ENCODE peak calls at places on chromosomes 6 and 20, in six cellular contexts. E, F, Q, J, R and M are unnamed samples.

GRCh38 chr20:45052698-45053440 is 48.1 kb downstream of the KCNS1 start:
- DNase-seq in E (no peak), F (peak), Q (no peak), J (no peak), R (no peak), M (no peak)

GRCh38 chr20:48823960-48824497 is 3.8 kb downstream of the PREX1 start:
- DNase-seq in E (no peak), F (peak), Q (no peak), J (no peak), R (no peak), M (no peak)

GRCh38 chr6:71236926-71237425 is 51.6 kb upstream of the OGFRL1 start:
- DNase-seq in E (no peak), F (no peak), Q (no peak), J (no peak), R (no peak), M (no peak)

GRCh38 chr6:50720623-50721022 is 7.3 kb downstream of the TFAP2D start:
- DNase-seq in E (no peak), F (no peak), Q (no peak), J (peak), R (no peak), M (peak)

GRCh38 chr6:41283597-41283996 is 2.9 kb downstream of the TREM1 start:
- DNase-seq in E (no peak), F (no peak), Q (no peak), J (no peak), R (no peak), M (no peak)

GRCh38 chr6:30983439-30983838 is at the start of gene MUC21:
- DNase-seq in E (no peak), F (no peak), Q (no peak), J (no peak), R (no peak), M (no peak)

GRCh38 chr20:38680492-38681118 is 43.7 kb upstream of the SLC32A1 start:
- DNase-seq in E (no peak), F (no peak), Q (peak), J (peak), R (peak), M (peak)

GRCh38 chr20:37711987-37712961 is 18.4 kb downstream of the CTNNBL1 start:
- DNase-seq in E (no peak), F (no peak), Q (no peak), J (no peak), R (no peak), M (no peak)

GRCh38 chr20:22791877-22792525 is 207.6 kb upstream of the FOXA2 start:
- DNase-seq in E (no peak), F (no peak), Q (peak), J (no peak), R (no peak), M (no peak)

GRCh38 chr6:2988426-2989331 is 11.0 kb upstream of the NQO2 start:
- DNase-seq in E (peak), F (no peak), Q (peak), J (peak), R (peak), M (peak)

GRCh38 chr6:154460306-154461071 is 50.0 kb downstream of the CNKSR3 start:
- DNase-seq in E (no peak), F (no peak), Q (no peak), J (no peak), R (no peak), M (no peak)

GRCh38 chr6:38262041-38262440 is 377.7 kb downstream of the BTBD9 start:
- DNase-seq in E (no peak), F (no peak), Q (peak), J (no peak), R (no peak), M (peak)

GRCh38 chr6:25417206-25417605 is 138.0 kb downstream of the CARMIL1 start:
- DNase-seq in E (no peak), F (no peak), Q (no peak), J (no peak), R (no peak), M (no peak)

GRCh38 chr20:11843289-11843688 is 74.4 kb upstream of the BTBD3 start:
- DNase-seq in E (no peak), F (no peak), Q (no peak), J (no peak), R (no peak), M (no peak)

GRCh38 chr6:47603995-47604394 is 94.4 kb upstream of the ADGRF4 start:
- DNase-seq in E (no peak), F (no peak), Q (no peak), J (no peak), R (no peak), M (no peak)

DNA sequence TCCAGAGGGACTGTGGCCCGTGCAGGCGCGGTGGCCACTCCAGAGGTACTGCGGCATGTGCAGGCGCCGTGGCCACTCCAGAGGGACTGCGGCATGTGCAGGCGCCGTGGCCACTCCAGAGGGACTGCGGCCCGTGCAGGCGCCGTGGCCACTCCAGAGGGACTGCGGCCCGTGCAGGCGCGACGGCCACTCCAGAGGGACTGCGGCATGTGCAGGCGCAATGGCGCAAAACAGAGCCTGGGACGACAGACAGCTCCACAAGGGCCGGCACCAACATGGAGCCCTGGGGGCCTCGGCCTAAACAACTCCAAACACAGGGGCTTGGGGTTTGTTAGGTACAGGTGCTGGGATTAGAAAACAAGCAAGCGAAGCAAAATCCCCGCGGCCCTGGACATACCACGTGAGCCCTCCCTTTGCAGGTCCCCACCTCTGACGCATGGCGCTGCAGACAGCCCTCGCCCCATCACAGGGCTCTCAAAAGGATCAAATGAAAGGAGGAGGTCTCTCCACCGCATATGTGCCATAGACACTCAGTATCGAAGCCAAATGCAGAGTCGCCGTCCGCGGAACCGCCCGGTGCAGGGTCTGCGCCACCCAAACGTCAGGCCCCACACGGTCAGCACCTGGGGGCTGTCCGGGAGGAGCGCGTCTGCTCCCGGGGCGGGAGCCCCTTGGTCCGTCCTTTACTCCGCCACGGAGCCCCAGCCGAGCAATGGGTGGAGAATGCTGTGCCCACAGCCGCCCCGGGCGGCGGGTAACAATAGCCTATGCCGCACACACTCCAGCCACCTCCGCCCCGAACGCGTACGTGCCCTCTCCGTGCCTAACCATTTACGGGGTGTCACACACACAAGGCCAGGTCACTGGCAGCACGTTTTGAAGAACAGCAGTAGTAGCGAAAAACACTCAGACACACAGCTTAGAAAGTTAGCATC is 85.7 kb downstream of the TAF4 start:
- DNase-seq in E (no peak), F (no peak), Q (no peak), J (no peak), R (no peak), M (no peak)
- TF ChIP-seq CTCF in E (no peak), F (no peak), Q (no peak), J (no peak), R (no peak), M (no peak)

GRCh38 chr6:129938242-129939020 is 77.3 kb upstream of the TMEM244 start:
- DNase-seq in E (no peak), F (no peak), Q (no peak), J (no peak), R (no peak), M (peak)
- TF ChIP-seq REST in E (no peak), F (no peak), Q (no peak), J (no peak), R (no peak), M (no peak)

DNA sequence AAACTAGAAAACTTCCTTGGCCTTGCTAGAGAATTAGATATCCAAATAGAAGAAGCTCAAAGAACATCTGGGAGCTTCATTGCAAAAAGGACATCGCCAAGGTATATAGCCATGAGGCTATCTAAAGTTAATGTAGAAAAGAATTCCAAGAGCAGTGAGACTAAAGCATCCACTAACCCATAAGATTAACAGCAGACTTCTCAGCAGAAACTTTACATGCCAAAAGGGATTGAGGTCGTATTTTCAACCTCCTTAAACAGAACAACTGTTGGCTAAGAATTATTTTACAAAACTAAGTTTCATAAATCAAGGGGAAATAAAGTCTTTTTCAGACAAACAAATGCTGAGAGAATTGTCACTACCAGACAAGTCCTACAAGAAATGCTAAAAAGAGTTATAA is 149.1 kb upstream of the COL21A1 start:
- DNase-seq in E (no peak), F (no peak), Q (no peak), J (no peak), R (no peak), M (no peak)
- TF ChIP-seq CTCF in E (no peak), F (no peak), Q (no peak), J (no peak), R (no peak), M (no peak)

GRCh38 chr6:42420741-42421140 is 31.0 kb downstream of the TRERF1 start:
- DNase-seq in E (no peak), F (no peak), Q (no peak), J (no peak), R (no peak), M (no peak)

GRCh38 chr6:42418739-42419138 is 33.0 kb downstream of the TRERF1 start:
- DNase-seq in E (no peak), F (no peak), Q (no peak), J (no peak), R (no peak), M (no peak)

GRCh38 chr6:42423244-42423643 is 28.5 kb downstream of the TRERF1 start:
- DNase-seq in E (no peak), F (peak), Q (no peak), J (no peak), R (no peak), M (no peak)

GRCh38 chr6:42419490-42420280 is 32.0 kb downstream of the TRERF1 start:
- DNase-seq in E (no peak), F (no peak), Q (no peak), J (no peak), R (no peak), M (peak)

DNA sequence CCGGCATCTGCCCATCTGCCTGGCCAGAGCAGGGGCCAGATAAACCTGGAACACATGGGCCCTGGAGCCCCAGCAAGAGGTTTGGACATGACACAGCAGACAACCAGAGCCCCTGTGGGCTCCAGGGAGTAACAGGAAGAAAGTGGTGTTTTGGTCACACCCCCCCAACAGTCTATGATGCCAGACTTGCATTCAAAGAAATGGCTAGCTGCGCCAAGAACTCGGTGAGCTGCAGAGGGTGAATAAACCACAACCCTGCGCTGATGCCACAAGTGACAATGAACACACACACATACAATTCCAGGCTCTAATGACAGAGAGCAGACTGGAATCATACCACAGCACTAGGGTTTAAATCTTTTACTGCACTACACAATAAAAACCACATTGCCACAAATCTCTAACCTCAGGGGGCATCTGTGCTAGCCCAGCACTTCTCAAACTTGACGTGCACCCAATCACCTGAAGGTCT is 34.0 kb downstream of the TRERF1 start:
- DNase-seq in E (no peak), F (no peak), Q (no peak), J (no peak), R (no peak), M (no peak)
- TF ChIP-seq REST in E (no peak), F (no peak), Q (no peak), J (no peak), R (no peak), M (no peak)

DNA sequence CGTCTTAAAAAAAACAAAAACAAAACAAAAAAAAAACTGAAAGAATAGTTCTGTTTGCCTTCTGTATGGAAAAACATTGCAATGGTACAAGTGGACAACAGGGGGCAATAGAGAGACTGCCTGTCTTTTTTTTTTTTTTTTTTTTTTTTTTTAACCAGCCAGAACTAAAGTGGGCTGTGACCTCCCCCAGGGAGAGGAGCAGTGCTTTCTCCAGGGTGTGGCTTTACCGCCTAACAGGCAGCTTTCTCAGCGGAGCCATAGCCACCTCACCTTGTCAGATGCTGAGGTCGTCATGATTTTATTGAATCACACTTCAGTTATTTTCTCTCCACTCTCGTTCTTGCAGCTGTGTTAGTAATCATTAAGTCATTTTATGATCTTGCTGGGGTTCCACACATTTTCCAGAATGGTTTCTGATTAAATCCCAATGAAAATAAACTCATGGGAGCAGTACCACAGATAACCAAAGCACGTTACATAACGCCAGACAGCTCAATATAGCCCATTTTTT is 78.4 kb downstream of the GMPR start:
- DNase-seq in E (peak), F (no peak), Q (peak), J (peak), R (no peak), M (peak)
- TF ChIP-seq CTCF in E (peak), F (peak), Q (peak), J (peak), R (peak), M (peak)

GRCh38 chr6:57207141-57207540 is 15.0 kb downstream of the RAB23 start:
- DNase-seq in E (no peak), F (no peak), Q (peak), J (no peak), R (no peak), M (no peak)
- TF ChIP-seq REST in E (no peak), F (no peak), Q (no peak), J (no peak), R (no peak), M (no peak)

GRCh38 chr6:161984707-161985106 is 710.8 kb upstream of the AGPAT4 start:
- DNase-seq in E (no peak), F (no peak), Q (no peak), J (no peak), R (no peak), M (no peak)
- TF ChIP-seq CTCF in E (no peak), F (no peak), Q (no peak), J (no peak), R (no peak), M (no peak)